ENCODE peak calls at places on chromosomes 13 and 19, in seven cellular contexts. F is heart right ventricle, M is ovary, Y is vagina, L is psoas muscle, N is left ventricle myocardium inferior, J is heart left ventricle. X is an unnamed sample.
A peak's percentile ranks its signal among the peaks of the same experiment; 100 is the strongest.

GRCh38 chr19:6822311-6822670 is 49.8 kb downstream of the VAV1 start:
- DNase-seq in F (no peak), M (no peak), Y (no peak), L (no peak), N (no peak), J (no peak), X (peak; percentile 57)

GRCh38 chr13:49935171-49936084 is 712 bp downstream of the SPRYD7 start:
- DNase-seq in F (peak; percentile 21), M (no peak), Y (no peak), L (no peak), N (peak; percentile 36), J (peak; percentile 48), X (peak; percentile 82)

GRCh38 chr13:80840313-80840976 is 499.5 kb upstream of the SPRY2 start:
- DNase-seq in F (no peak), M (no peak), Y (no peak), L (no peak), N (no peak), J (no peak), X (no peak)

GRCh38 chr13:35055705-35056104 is 113.6 kb downstream of the NBEA start:
- DNase-seq in F (no peak), M (no peak), Y (no peak), L (no peak), N (no peak), J (no peak), X (no peak)

GRCh38 chr13:27354379-27354778 is 70.0 kb upstream of the GTF3A start:
- DNase-seq in F (no peak), M (no peak), Y (no peak), L (no peak), N (no peak), J (no peak), X (no peak)

GRCh38 chr13:48578516-48579166 is 45.8 kb upstream of the RCBTB2 start:
- DNase-seq in F (no peak), M (no peak), Y (no peak), L (no peak), N (no peak), J (no peak), X (no peak)

GRCh38 chr19:9931629-9932028 is 4.7 kb downstream of the OLFM2 start:
- DNase-seq in F (no peak), M (no peak), Y (no peak), L (no peak), N (no peak), J (no peak), X (no peak)

GRCh38 chr19:13978721-13979191 is 26.4 kb downstream of the DCAF15 start:
- DNase-seq in F (no peak), M (peak; percentile 51), Y (no peak), L (no peak), N (no peak), J (no peak), X (peak; percentile 84)

GRCh38 chr13:46628622-46629365 is 75.8 kb downstream of the LRCH1 start:
- DNase-seq in F (no peak), M (no peak), Y (no peak), L (no peak), N (no peak), J (no peak), X (no peak)

GRCh38 chr13:40477623-40478608 is 188.5 kb downstream of the FOXO1 start:
- DNase-seq in F (peak; percentile 69), M (no peak), Y (no peak), L (peak; percentile 82), N (peak; percentile 62), J (peak; percentile 41), X (peak; percentile 69)

GRCh38 chr19:55940306-55940705 is 7.3 kb upstream of the NLRP8 start:
- DNase-seq in F (no peak), M (no peak), Y (no peak), L (no peak), N (no peak), J (no peak), X (no peak)

GRCh38 chr19:50478901-50479715 is 2.5 kb upstream of the GARIN5A start:
- DNase-seq in F (no peak), M (no peak), Y (no peak), L (peak; percentile 76), N (no peak), J (no peak), X (no peak)

GRCh38 chr19:11261902-11262839 is at the start of gene DOCK6:
- DNase-seq in F (no peak), M (peak; percentile 59), Y (no peak), L (peak; percentile 64), N (peak; percentile 49), J (peak; percentile 58), X (no peak)

GRCh38 chr13:113835461-113836274 is 28.2 kb downstream of the GAS6 start:
- DNase-seq in F (no peak), M (peak; percentile 44), Y (no peak), L (peak; percentile 51), N (peak; percentile 14), J (no peak), X (peak; percentile 44)

GRCh38 chr13:41137951-41138350 is 5.3 kb upstream of the KBTBD6 start:
- DNase-seq in F (no peak), M (no peak), Y (no peak), L (no peak), N (no peak), J (no peak), X (no peak)

GRCh38 chr19:58569943-58570670 is 3.0 kb downstream of the MZF1 start:
- DNase-seq in F (no peak), M (peak; percentile 31), Y (no peak), L (no peak), N (peak; percentile 12), J (peak; percentile 15), X (peak; percentile 51)

GRCh38 chr19:6772028-6772865 is at the start of gene VAV1:
- DNase-seq in F (peak; percentile 32), M (no peak), Y (no peak), L (peak; percentile 72), N (peak; percentile 58), J (peak; percentile 68), X (peak; percentile 79)

GRCh38 chr13:42699922-42700321 is 81.5 kb upstream of the FAM216B start:
- DNase-seq in F (no peak), M (no peak), Y (no peak), L (no peak), N (no peak), J (no peak), X (no peak)
- H3K36me3 ChIP-seq in F (no peaks in the 10 kb centered on the region), M (no peaks in the 10 kb centered on the region), Y (no peaks in the 10 kb centered on the region), L (no peaks in the 10 kb centered on the region), N (no peaks in the 10 kb centered on the region), J (no peaks in the 10 kb centered on the region), X (no peaks in the 10 kb centered on the region)

GRCh38 chr19:19649159-19649558 is 5.7 kb upstream of the GMIP start:
- DNase-seq in F (no peak), M (no peak), Y (no peak), L (no peak), N (no peak), J (no peak), X (no peak)

GRCh38 chr19:19650331-19650730 is 6.9 kb upstream of the GMIP start:
- DNase-seq in F (no peak), M (no peak), Y (no peak), L (no peak), N (no peak), J (no peak), X (no peak)

GRCh38 chr19:19645233-19645870 is 1.9 kb upstream of the GMIP start:
- DNase-seq in F (no peak), M (no peak), Y (no peak), L (no peak), N (no peak), J (no peak), X (no peak)

GRCh38 chr19:19649580-19649995 is 6.1 kb upstream of the GMIP start:
- DNase-seq in F (no peak), M (no peak), Y (no peak), L (no peak), N (no peak), J (no peak), X (no peak)

GRCh38 chr19:19647037-19647835 is 3.8 kb upstream of the GMIP start:
- DNase-seq in F (no peak), M (no peak), Y (no peak), L (no peak), N (no peak), J (no peak), X (no peak)
- H3K36me3 ChIP-seq in F (peaks cover 53% of the 10 kb centered on the region), M (no peaks in the 10 kb centered on the region), Y (peaks cover 63% of the 10 kb centered on the region), L (peaks cover 6% of the 10 kb centered on the region), N (peaks cover 75% of the 10 kb centered on the region), J (peaks cover 75% of the 10 kb centered on the region), X (no peaks in the 10 kb centered on the region)

DNA sequence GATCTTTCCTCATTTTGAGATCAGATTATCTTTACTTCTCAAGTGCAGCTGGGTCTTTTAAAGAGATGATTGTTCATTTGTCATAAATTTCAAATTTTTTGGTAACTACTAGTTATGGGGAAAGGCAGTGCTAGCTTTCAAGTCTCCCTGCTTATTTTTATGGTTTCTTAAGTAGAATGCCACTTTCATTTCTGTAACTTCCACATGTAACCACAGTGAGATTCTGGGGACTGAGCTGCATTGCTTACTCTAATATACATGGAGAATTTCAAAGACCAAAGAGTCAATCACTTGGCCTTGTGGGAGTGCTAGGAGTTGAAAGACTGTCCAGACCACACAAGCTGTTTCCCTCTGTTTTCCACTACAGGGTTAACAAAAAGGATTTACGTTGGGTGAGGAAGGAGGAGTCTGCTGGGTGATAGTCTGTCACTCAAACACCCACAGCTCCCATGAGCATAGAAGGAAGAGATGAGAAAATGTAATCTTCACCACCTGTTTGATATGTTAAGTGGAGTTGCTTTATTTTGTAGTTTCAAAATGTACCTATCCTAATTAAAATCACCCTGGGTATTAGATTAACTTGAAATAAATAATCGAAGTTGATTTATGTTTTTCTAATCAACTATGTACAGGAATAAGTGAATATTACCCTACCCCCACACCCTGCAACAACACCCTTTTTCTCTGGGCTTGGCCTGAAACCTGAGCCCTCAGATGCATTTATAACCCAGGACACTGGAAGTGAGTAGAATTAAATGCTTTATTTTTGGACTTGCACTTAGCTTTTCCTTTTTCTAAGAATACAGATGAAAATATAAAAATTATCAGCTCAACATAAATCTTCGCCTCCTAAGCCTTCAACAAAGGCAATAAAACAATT is 225.7 kb upstream of the SLC10A2 start:
- DNase-seq in F (no peak), M (no peak), Y (no peak), L (no peak), N (no peak), J (no peak), X (no peak)
- H3K36me3 ChIP-seq in F (no peaks in the 10 kb centered on the region), M (no peaks in the 10 kb centered on the region), Y (no peaks in the 10 kb centered on the region), L (no peaks in the 10 kb centered on the region), N (no peaks in the 10 kb centered on the region), J (no peaks in the 10 kb centered on the region), X (no peaks in the 10 kb centered on the region)

GRCh38 chr13:33119022-33119735 is 103.0 kb downstream of the KL start:
- DNase-seq in F (no peak), M (no peak), Y (no peak), L (no peak), N (no peak), J (no peak), X (no peak)
- H3K36me3 ChIP-seq in F (peaks cover 49% of the 10 kb centered on the region), M (no peaks in the 10 kb centered on the region), Y (peaks cover 24% of the 10 kb centered on the region), L (no peaks in the 10 kb centered on the region), N (peaks cover 94% of the 10 kb centered on the region), J (peaks cover 84% of the 10 kb centered on the region), X (peaks cover 8% of the 10 kb centered on the region)

GRCh38 chr13:95261956-95262355 is 39.3 kb downstream of the ABCC4 start:
- DNase-seq in F (no peak), M (no peak), Y (no peak), L (no peak), N (no peak), J (no peak), X (peak; percentile 37)
- H3K36me3 ChIP-seq in F (no peaks in the 10 kb centered on the region), M (no peaks in the 10 kb centered on the region), Y (no peaks in the 10 kb centered on the region), L (no peaks in the 10 kb centered on the region), N (peaks cover 4% of the 10 kb centered on the region), J (no peaks in the 10 kb centered on the region), X (no peaks in the 10 kb centered on the region)

X was measured in aorta.